ENCODE peak calls at places on chromosomes 5 and 9, in six cellular contexts. P is cardiac muscle cell; J is lung; I is breast epithelium; X is CD4-positive, alpha-beta T cell; C is HCT116. H is an unnamed sample.

GRCh38 chr5:92421937-92422336 is 1038.8 kb upstream of the ARRDC3 start:
- DNase-seq in P (no peak), J (no peak), I (no peak), X (no peak), C (peak; percentile 31), H (no peak)

GRCh38 chr5:1002836-1003235 is 5.8 kb upstream of the NKD2 start:
- DNase-seq in P (no peak), J (peak; percentile 26), I (no peak), X (no peak), C (no peak), H (no peak)

GRCh38 chr9:127154003-127154389 is 31.6 kb upstream of the ANGPTL2 start:
- DNase-seq in P (no peak), J (no peak), I (no peak), X (no peak), C (no peak), H (no peak)

GRCh38 chr5:133977858-133978257 is 9.4 kb upstream of the C5orf15 start:
- DNase-seq in P (peak; percentile 62), J (no peak), I (no peak), X (no peak), C (no peak), H (no peak)

GRCh38 chr5:132470596-132470995 is 20.0 kb downstream of the IRF1 start:
- DNase-seq in P (no peak), J (no peak), I (peak; percentile 43), X (no peak), C (no peak), H (no peak)

GRCh38 chr5:74977475-74977874 is 74.9 kb downstream of the GCNT4 start:
- DNase-seq in P (peak; percentile 22), J (no peak), I (no peak), X (no peak), C (no peak), H (no peak)

GRCh38 chr9:95107001-95107749 is 210.3 kb downstream of the FANCC start:
- DNase-seq in P (peak; percentile 53), J (no peak), I (peak; percentile 46), X (no peak), C (no peak), H (no peak)

GRCh38 chr5:151141535-151141934 is 16.0 kb downstream of the ANXA6 start:
- DNase-seq in P (no peak), J (no peak), I (no peak), X (peak; percentile 40), C (no peak), H (peak; percentile 48)

GRCh38 chr5:14265574-14265973 is 122.4 kb downstream of the TRIO start:
- DNase-seq in P (peak; percentile 61), J (no peak), I (no peak), X (no peak), C (peak; percentile 74), H (peak; percentile 87)

GRCh38 chr9:87894998-87895625 is 12.4 kb downstream of the SPATA31E1 start:
- DNase-seq in P (no peak), J (no peak), I (no peak), X (no peak), C (no peak), H (no peak)

GRCh38 chr5:1315709-1316587 is 21.1 kb upstream of the TERT start:
- DNase-seq in P (peak; percentile 4), J (peak; percentile 80), I (peak; percentile 76), X (peak; percentile 46), C (no peak), H (peak; percentile 82)

GRCh38 chr9:89664896-89665329 is 60.1 kb downstream of the GADD45G start:
- DNase-seq in P (no peak), J (peak; percentile 90), I (peak; percentile 89), X (no peak), C (no peak), H (peak; percentile 34)

GRCh38 chr5:52876456-52876855 is 88.7 kb downstream of the ITGA1 start:
- DNase-seq in P (peak; percentile 88), J (no peak), I (no peak), X (no peak), C (no peak), H (no peak)

GRCh38 chr5:157761690-157762611 is 18.4 kb downstream of the LSM11 start:
- DNase-seq in P (peak; percentile 81), J (no peak), I (no peak), X (no peak), C (peak; percentile 35), H (peak; percentile 72)

GRCh38 chr5:82365744-82366228 is 87.6 kb upstream of the RPS23 start:
- DNase-seq in P (peak; percentile 76), J (no peak), I (no peak), X (no peak), C (peak; percentile 89), H (peak; percentile 98)

GRCh38 chr9:70936536-70936935 is 184.9 kb downstream of the TRPM3 start:
- DNase-seq in P (peak; percentile 22), J (no peak), I (no peak), X (no peak), C (no peak), H (no peak)

GRCh38 chr5:73280386-73280785 is 107.4 kb downstream of the TMEM174 start:
- DNase-seq in P (no peak), J (peak; percentile 64), I (no peak), X (no peak), C (no peak), H (peak; percentile 41)

GRCh38 chr5:43514471-43514815 is 505 bp downstream of the C5orf34 start:
- DNase-seq in P (peak; percentile 76), J (no peak), I (no peak), X (no peak), C (no peak), H (peak; percentile 86)

GRCh38 chr5:170752257-170753215 is 31.0 kb upstream of the GABRP start:
- DNase-seq in P (no peak), J (no peak), I (no peak), X (no peak), C (no peak), H (peak; percentile 17)

GRCh38 chr5:74205745-74206570 is 434.6 kb downstream of the ENC1 start:
- DNase-seq in P (peak; percentile 10), J (no peak), I (no peak), X (no peak), C (no peak), H (no peak)

GRCh38 chr5:2999926-3000325 is 248.4 kb upstream of the IRX2 start:
- DNase-seq in P (no peak), J (no peak), I (no peak), X (no peak), C (no peak), H (no peak)

GRCh38 chr5:14901462-14902051 is 30.0 kb upstream of the ANKH start:
- DNase-seq in P (peak; percentile 44), J (no peak), I (no peak), X (no peak), C (no peak), H (no peak)

GRCh38 chr5:69187342-69187741 is 2.0 kb upstream of the CENPH start:
- DNase-seq in P (no peak), J (no peak), I (no peak), X (no peak), C (no peak), H (no peak)

GRCh38 chr5:93609756-93610155 is 26.7 kb downstream of the NR2F1 start:
- DNase-seq in P (no peak), J (no peak), I (no peak), X (no peak), C (no peak), H (no peak)

GRCh38 chr9:136059851-136060670 is 35.0 kb downstream of the NACC2 start:
- DNase-seq in P (peak; percentile 92), J (no peak), I (peak; percentile 40), X (no peak), C (no peak), H (no peak)

GRCh38 chr9:31519011-31519410 is 865.4 kb upstream of the ACO1 start:
- DNase-seq in P (peak; percentile 3), J (no peak), I (no peak), X (peak; percentile 1), C (no peak), H (peak; percentile 34)

GRCh38 chr5:66958984-66959641 is 237.5 kb downstream of the CD180 start:
- DNase-seq in P (peak; percentile 79), J (peak; percentile 42), I (no peak), X (no peak), C (no peak), H (peak; percentile 63)

GRCh38 chr9:33107762-33108161 is 31.3 kb upstream of the SMU1 start:
- DNase-seq in P (no peak), J (no peak), I (no peak), X (no peak), C (no peak), H (no peak)

GRCh38 chr9:33106372-33106771 is 29.9 kb upstream of the SMU1 start:
- DNase-seq in P (no peak), J (no peak), I (no peak), X (no peak), C (no peak), H (no peak)

GRCh38 chr9:33108472-33108871 is 32.0 kb upstream of the SMU1 start:
- DNase-seq in P (no peak), J (no peak), I (no peak), X (no peak), C (no peak), H (no peak)

GRCh38 chr9:33105939-33106338 is 29.5 kb upstream of the SMU1 start:
- DNase-seq in P (no peak), J (no peak), I (no peak), X (no peak), C (no peak), H (no peak)

DNA sequence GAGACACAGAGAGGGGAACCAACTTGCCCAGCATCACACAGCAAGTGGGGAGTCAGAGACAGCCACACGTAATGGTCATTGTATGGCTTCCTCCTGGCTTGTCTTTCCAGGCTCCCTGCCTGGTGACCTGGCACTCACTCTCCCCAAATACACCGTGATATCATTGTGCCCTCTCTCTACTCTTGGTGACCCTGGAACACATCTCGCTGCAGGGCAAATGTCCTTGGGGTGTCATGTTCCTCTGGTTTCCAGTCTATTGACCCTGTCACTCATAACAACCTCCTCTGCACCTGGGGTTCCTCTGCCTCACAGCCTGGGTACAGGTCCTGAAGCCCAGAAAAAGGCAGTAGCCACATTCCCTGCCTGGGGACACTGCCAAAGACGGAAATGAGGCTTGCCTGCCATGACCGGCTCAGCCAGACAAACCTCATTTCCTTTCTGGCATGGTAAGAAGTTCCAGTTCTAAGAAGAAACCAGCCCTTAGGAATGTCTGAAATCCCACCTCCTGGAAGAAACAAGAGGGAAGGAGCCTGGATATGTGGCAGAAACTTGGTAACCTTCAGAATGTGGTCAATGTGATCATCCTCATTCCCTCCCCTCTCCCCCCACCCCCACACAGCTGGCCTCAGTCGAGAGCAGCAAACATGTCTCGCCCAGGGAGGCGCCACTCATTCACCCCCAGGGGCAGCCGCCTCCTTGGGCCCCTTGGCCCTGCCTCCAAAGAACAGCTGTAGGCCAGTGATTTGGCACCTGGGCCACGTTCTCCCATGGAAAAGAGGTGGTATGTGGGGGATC is 30.6 kb upstream of the SMU1 start:
- DNase-seq in P (peak; percentile 95), J (no peak), I (peak; percentile 64), X (no peak), C (no peak), H (peak; percentile 73)
- TF ChIP-seq CTCF in P (no peak), J (no peak), I (no peak), X (no peak), C (no peak), H (no peak)

GRCh38 chr5:38831909-38832308 is 13.9 kb upstream of the OSMR start:
- DNase-seq in P (peak; percentile 75), J (no peak), I (no peak), X (no peak), C (no peak), H (peak; percentile 69)
- TF ChIP-seq CTCF in P (peak; percentile 68), J (peak; percentile 10), I (no peak), X (no peak), C (peak; percentile 68), H (peak; percentile 55)

GRCh38 chr5:141889282-141889871 is 11.2 kb upstream of the PCDH1 start:
- DNase-seq in P (peak; percentile 32), J (no peak), I (no peak), X (no peak), C (no peak), H (peak; percentile 42)
- TF ChIP-seq CTCF in P (peak; percentile 45), J (no peak), I (no peak), X (peak; percentile 8), C (peak; percentile 55), H (peak; percentile 63)

GRCh38 chr9:123365287-123365880 is 9.4 kb downstream of the CRB2 start:
- DNase-seq in P (no peak), J (no peak), I (no peak), X (no peak), C (no peak), H (no peak)
- TF ChIP-seq CTCF in P (peak; percentile 33), J (no peak), I (no peak), X (no peak), C (peak; percentile 49), H (peak; percentile 34)

H was measured in epithelial cell of esophagus.